ENCODE peak calls at places on chromosomes 6 and 20, in five cellular contexts. One of them, this sample, is unnamed.

GRCh38 chr6:122491915-122492537 is 20.4 kb upstream of the SERINC1 start:
- DNase-seq in fibroblast of pulmonary artery: peak
- DNase-seq in RWPE1: peak
- DNase-seq in AG10803: peak
- DNase-seq in MCF 10A: peak
- DNase-seq in this sample: no peak

GRCh38 chr20:47411161-47411560 is 54.7 kb upstream of the ZMYND8 start:
- DNase-seq in fibroblast of pulmonary artery: no peak
- DNase-seq in RWPE1: no peak
- DNase-seq in AG10803: no peak
- DNase-seq in MCF 10A: no peak
- DNase-seq in this sample: no peak

GRCh38 chr6:106360989-106361430 is 493 bp downstream of the CRYBG1 start:
- DNase-seq in fibroblast of pulmonary artery: no peak
- DNase-seq in RWPE1: peak
- DNase-seq in AG10803: no peak
- DNase-seq in MCF 10A: peak
- DNase-seq in this sample: peak

GRCh38 chr6:119442776-119443184 is 93.2 kb upstream of the MAN1A1 start:
- DNase-seq in fibroblast of pulmonary artery: no peak
- DNase-seq in RWPE1: no peak
- DNase-seq in AG10803: no peak
- DNase-seq in MCF 10A: no peak
- DNase-seq in this sample: no peak

GRCh38 chr20:16349518-16350295 is 223.5 kb downstream of the KIF16B start:
- DNase-seq in fibroblast of pulmonary artery: peak
- DNase-seq in RWPE1: no peak
- DNase-seq in AG10803: peak
- DNase-seq in MCF 10A: no peak
- DNase-seq in this sample: no peak

GRCh38 chr6:166514196-166514595 is 72.3 kb downstream of the RAMACL start:
- DNase-seq in fibroblast of pulmonary artery: no peak
- DNase-seq in RWPE1: no peak
- DNase-seq in AG10803: no peak
- DNase-seq in MCF 10A: no peak
- DNase-seq in this sample: no peak

GRCh38 chr20:36238760-36239159 is 2.5 kb downstream of the AAR2 start:
- DNase-seq in fibroblast of pulmonary artery: no peak
- DNase-seq in RWPE1: no peak
- DNase-seq in AG10803: no peak
- DNase-seq in MCF 10A: peak
- DNase-seq in this sample: no peak

GRCh38 chr6:56772737-56773184 is 130.1 kb upstream of the DST start:
- DNase-seq in fibroblast of pulmonary artery: peak
- DNase-seq in RWPE1: no peak
- DNase-seq in AG10803: peak
- DNase-seq in MCF 10A: peak
- DNase-seq in this sample: no peak

GRCh38 chr6:114144887-114145851 is 174.2 kb upstream of the HDAC2 start:
- DNase-seq in fibroblast of pulmonary artery: no peak
- DNase-seq in RWPE1: no peak
- DNase-seq in AG10803: no peak
- DNase-seq in MCF 10A: no peak
- DNase-seq in this sample: no peak

GRCh38 chr6:67768972-67769371 is 866.1 kb upstream of the ADGRB3 start:
- DNase-seq in fibroblast of pulmonary artery: no peak
- DNase-seq in RWPE1: no peak
- DNase-seq in AG10803: no peak
- DNase-seq in MCF 10A: no peak
- DNase-seq in this sample: no peak
- TF ChIP-seq CTCF in fibroblast of pulmonary artery: no peak
- TF ChIP-seq CTCF in RWPE1: no peak
- TF ChIP-seq CTCF in AG10803: no peak
- TF ChIP-seq CTCF in MCF 10A: no peak
- TF ChIP-seq CTCF in this sample: no peak

GRCh38 chr6:31270788-31271640 is 878 bp downstream of the HLA-C start:
- DNase-seq in fibroblast of pulmonary artery: peak
- DNase-seq in RWPE1: peak
- DNase-seq in AG10803: peak
- DNase-seq in MCF 10A: peak
- DNase-seq in this sample: no peak

GRCh38 chr6:31267504-31268371 is 4.2 kb downstream of the HLA-C start:
- DNase-seq in fibroblast of pulmonary artery: no peak
- DNase-seq in RWPE1: no peak
- DNase-seq in AG10803: no peak
- DNase-seq in MCF 10A: no peak
- DNase-seq in this sample: no peak

GRCh38 chr6:31272856-31273626 is 1.1 kb upstream of the HLA-C start:
- DNase-seq in fibroblast of pulmonary artery: no peak
- DNase-seq in RWPE1: no peak
- DNase-seq in AG10803: no peak
- DNase-seq in MCF 10A: no peak
- DNase-seq in this sample: no peak

GRCh38 chr6:31272431-31272830 is 539 bp upstream of the HLA-C start:
- DNase-seq in fibroblast of pulmonary artery: peak
- DNase-seq in RWPE1: peak
- DNase-seq in AG10803: no peak
- DNase-seq in MCF 10A: peak
- DNase-seq in this sample: no peak

GRCh38 chr6:31271641-31272357 is at the start of gene HLA-C:
- DNase-seq in fibroblast of pulmonary artery: peak
- DNase-seq in RWPE1: peak
- DNase-seq in AG10803: peak
- DNase-seq in MCF 10A: peak
- DNase-seq in this sample: peak
- TF ChIP-seq CTCF in fibroblast of pulmonary artery: peak
- TF ChIP-seq CTCF in RWPE1: no peak
- TF ChIP-seq CTCF in AG10803: no peak
- TF ChIP-seq CTCF in MCF 10A: no peak
- TF ChIP-seq CTCF in this sample: no peak

GRCh38 chr20:63441777-63442493 is 30.5 kb downstream of the KCNQ2 start:
- DNase-seq in fibroblast of pulmonary artery: peak
- DNase-seq in RWPE1: peak
- DNase-seq in AG10803: peak
- DNase-seq in MCF 10A: peak
- DNase-seq in this sample: no peak
- TF ChIP-seq CTCF in fibroblast of pulmonary artery: peak
- TF ChIP-seq CTCF in RWPE1: peak
- TF ChIP-seq CTCF in AG10803: peak
- TF ChIP-seq CTCF in MCF 10A: peak
- TF ChIP-seq CTCF in this sample: peak

GRCh38 chr20:41167481-41168253 is 30.3 kb downstream of the PLCG1 start:
- DNase-seq in fibroblast of pulmonary artery: no peak
- DNase-seq in RWPE1: no peak
- DNase-seq in AG10803: no peak
- DNase-seq in MCF 10A: no peak
- DNase-seq in this sample: no peak
- TF ChIP-seq CTCF in fibroblast of pulmonary artery: no peak
- TF ChIP-seq CTCF in RWPE1: no peak
- TF ChIP-seq CTCF in AG10803: no peak
- TF ChIP-seq CTCF in MCF 10A: no peak
- TF ChIP-seq CTCF in this sample: no peak

DNA sequence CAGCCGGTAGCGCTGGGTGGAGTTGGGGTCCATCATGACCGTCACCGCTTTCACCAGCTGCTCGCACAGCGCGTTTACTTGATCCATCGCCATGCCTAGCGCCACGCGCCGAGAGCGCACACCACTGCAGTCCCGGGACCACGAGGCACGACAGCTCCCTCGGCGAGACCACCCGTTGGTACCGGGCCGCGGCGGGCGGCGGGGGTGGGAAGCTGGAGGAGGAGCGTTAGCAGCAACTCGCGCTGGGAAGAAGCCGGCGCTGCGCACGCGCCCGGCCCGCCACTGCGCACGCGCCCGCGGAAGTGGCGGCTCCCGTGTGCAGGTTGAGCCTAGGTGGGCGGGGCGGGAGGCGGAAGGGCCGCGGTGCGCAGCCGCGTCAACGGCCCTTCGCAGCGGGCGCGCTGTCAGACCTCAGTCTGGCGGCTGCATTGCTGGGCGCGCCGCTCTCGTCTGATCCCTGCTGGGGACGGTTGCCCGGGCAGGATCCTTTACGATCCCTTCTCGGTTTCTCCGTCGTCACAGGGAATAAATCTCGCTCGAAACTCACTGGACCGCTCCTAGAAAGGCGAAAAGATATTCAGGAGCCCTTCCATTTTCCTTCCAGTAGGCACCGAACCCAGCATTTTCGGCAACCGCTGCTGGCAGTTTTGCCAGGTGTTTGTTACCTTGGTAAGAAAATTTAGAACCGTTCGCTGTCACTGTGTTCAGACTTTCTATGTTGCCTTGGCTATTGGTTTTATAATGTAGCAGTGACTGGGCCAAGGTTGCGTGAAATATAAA is at the start of the genes POLH and XPO5:
- DNase-seq in fibroblast of pulmonary artery: peak
- DNase-seq in RWPE1: peak
- DNase-seq in AG10803: peak
- DNase-seq in MCF 10A: peak
- DNase-seq in this sample: peak
- TF ChIP-seq CTCF in fibroblast of pulmonary artery: no peak
- TF ChIP-seq CTCF in RWPE1: peak
- TF ChIP-seq CTCF in AG10803: peak
- TF ChIP-seq CTCF in MCF 10A: peak
- TF ChIP-seq CTCF in this sample: peak

GRCh38 chr20:8443464-8444072 is 311.5 kb downstream of the PLCB1 start:
- DNase-seq in fibroblast of pulmonary artery: no peak
- DNase-seq in RWPE1: no peak
- DNase-seq in AG10803: no peak
- DNase-seq in MCF 10A: no peak
- DNase-seq in this sample: no peak
- TF ChIP-seq CTCF in fibroblast of pulmonary artery: no peak
- TF ChIP-seq CTCF in RWPE1: no peak
- TF ChIP-seq CTCF in AG10803: no peak
- TF ChIP-seq CTCF in MCF 10A: no peak
- TF ChIP-seq CTCF in this sample: no peak

GRCh38 chr20:23939641-23940040 is 48.9 kb downstream of the GGTLC1 start:
- DNase-seq in fibroblast of pulmonary artery: no peak
- DNase-seq in RWPE1: no peak
- DNase-seq in AG10803: no peak
- DNase-seq in MCF 10A: no peak
- DNase-seq in this sample: no peak

GRCh38 chr20:23939063-23939462 is 49.5 kb downstream of the GGTLC1 start:
- DNase-seq in fibroblast of pulmonary artery: no peak
- DNase-seq in RWPE1: no peak
- DNase-seq in AG10803: no peak
- DNase-seq in MCF 10A: no peak
- DNase-seq in this sample: no peak

GRCh38 chr20:23932256-23932655 is 52.7 kb upstream of the CST5 start:
- DNase-seq in fibroblast of pulmonary artery: no peak
- DNase-seq in RWPE1: no peak
- DNase-seq in AG10803: no peak
- DNase-seq in MCF 10A: no peak
- DNase-seq in this sample: no peak

GRCh38 chr20:23938118-23938438 is 50.5 kb downstream of the GGTLC1 start:
- DNase-seq in fibroblast of pulmonary artery: no peak
- DNase-seq in RWPE1: no peak
- DNase-seq in AG10803: no peak
- DNase-seq in MCF 10A: no peak
- DNase-seq in this sample: no peak

DNA sequence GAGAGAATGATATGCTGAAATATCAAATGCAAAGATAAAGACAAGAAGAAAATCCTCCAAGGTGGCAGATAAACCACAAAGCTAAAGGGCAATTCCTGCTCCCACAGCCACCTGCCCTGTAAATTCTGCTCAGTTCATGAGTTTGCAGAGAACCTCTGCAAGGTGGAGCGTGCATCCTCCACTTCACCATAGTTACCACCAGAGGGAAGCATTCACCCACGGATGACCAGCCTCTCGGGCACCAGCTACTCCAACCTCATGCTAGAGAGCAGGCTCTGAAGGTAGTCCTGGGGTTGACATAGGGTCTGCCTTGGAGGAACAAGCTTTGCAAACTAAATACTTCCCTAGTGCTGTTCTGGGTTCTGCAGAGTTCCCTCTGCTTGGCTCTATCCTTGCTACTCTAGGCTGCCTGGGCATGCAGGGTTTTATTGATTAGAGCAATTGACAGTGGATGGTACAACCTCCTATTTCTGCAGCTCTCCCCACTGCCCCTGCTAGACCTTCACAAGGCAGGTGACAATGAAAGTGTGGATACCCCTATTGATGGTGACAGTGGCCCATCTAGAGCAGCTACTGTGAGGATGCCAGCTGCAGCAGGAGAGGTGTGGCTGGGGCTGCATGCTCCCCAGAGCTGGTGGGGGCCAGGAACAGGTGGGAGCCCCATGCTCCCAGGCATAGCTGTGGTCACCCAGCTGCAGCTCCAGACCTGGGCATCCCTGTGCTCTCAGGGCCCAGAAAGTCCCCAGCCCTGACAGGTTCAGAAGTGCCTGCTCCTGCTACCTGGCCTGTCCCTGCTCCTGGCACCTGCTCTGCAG is 51.1 kb downstream of the GGTLC1 start:
- DNase-seq in fibroblast of pulmonary artery: peak
- DNase-seq in RWPE1: peak
- DNase-seq in AG10803: peak
- DNase-seq in MCF 10A: peak
- DNase-seq in this sample: no peak
- TF ChIP-seq CTCF in fibroblast of pulmonary artery: peak
- TF ChIP-seq CTCF in RWPE1: peak
- TF ChIP-seq CTCF in AG10803: peak
- TF ChIP-seq CTCF in MCF 10A: peak
- TF ChIP-seq CTCF in this sample: peak

GRCh38 chr6:73800997-73801396 is 105.0 kb downstream of the CD109 start:
- DNase-seq in fibroblast of pulmonary artery: peak
- DNase-seq in RWPE1: no peak
- DNase-seq in AG10803: peak
- DNase-seq in MCF 10A: no peak
- DNase-seq in this sample: no peak

GRCh38 chr6:73797861-73798260 is 101.9 kb downstream of the CD109 start:
- DNase-seq in fibroblast of pulmonary artery: no peak
- DNase-seq in RWPE1: no peak
- DNase-seq in AG10803: no peak
- DNase-seq in MCF 10A: no peak
- DNase-seq in this sample: no peak

GRCh38 chr6:73801652-73802268 is 105.8 kb downstream of the CD109 start:
- DNase-seq in fibroblast of pulmonary artery: no peak
- DNase-seq in RWPE1: no peak
- DNase-seq in AG10803: peak
- DNase-seq in MCF 10A: no peak
- DNase-seq in this sample: no peak

GRCh38 chr6:73796881-73797280 is 100.9 kb downstream of the CD109 start:
- DNase-seq in fibroblast of pulmonary artery: no peak
- DNase-seq in RWPE1: no peak
- DNase-seq in AG10803: no peak
- DNase-seq in MCF 10A: no peak
- DNase-seq in this sample: no peak

DNA sequence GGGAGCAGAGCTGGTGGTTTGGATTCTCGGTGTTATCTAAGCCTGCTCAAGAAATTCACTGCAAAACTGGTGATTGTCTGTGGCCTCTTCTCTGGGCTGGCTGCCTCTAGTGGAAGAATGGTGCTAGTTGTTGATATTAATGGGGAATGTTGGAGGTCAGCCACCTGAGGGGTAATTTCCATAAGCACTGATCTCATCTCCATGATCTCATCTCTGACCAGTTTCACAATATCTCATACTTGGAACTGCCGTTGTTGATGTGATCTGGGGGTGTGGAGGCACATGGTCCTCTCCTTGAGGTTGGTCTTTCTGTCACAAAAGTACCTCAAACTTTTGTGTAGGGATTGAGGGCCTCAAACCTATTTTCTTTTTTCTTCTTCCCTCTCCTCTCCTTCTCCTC is 102.6 kb downstream of the CD109 start:
- DNase-seq in fibroblast of pulmonary artery: peak
- DNase-seq in RWPE1: peak
- DNase-seq in AG10803: peak
- DNase-seq in MCF 10A: peak
- DNase-seq in this sample: no peak
- TF ChIP-seq CTCF in fibroblast of pulmonary artery: peak
- TF ChIP-seq CTCF in RWPE1: no peak
- TF ChIP-seq CTCF in AG10803: peak
- TF ChIP-seq CTCF in MCF 10A: peak
- TF ChIP-seq CTCF in this sample: peak

This sample was measured in type B pancreatic cell.